ENCODE peak calls at places on chromosomes 7 and 10, in eight cellular contexts. I is stimulated activated CD8-positive, alpha-beta memory T cell treated with anti-CD3 and anti-CD28 coated beads, Interleukin-4, amount 100 ng/mL, for 1 hour; A is activated T-helper 9 cell treated with anti-CD3 and anti-CD28 coated beads, Interleukin-2, amount 50 U/mL, for 16 hours; W is Right ventricle myocardium superior; J is midbrain; D is frontal cortex; Z is stimulated activated CD4-positive, alpha-beta T cell treated with anti-CD3 and anti-CD28 coated beads, Interleukin-1b, Interleukin-23, amount 100 ng/mL, for 24 hours; N is AG04450. O is an unnamed sample.

GRCh38 chr10:49158915-49159314 is 25.1 kb upstream of the FAM170B start:
- DNase-seq in J (no peak), Z (no peak), W (no peak), D (no peak), I (no peak), A (no peak), N (no peak), O (no peak)

GRCh38 chr10:70774810-70775678 is 10.1 kb downstream of the TBATA start:
- DNase-seq in N (no peak), Z (no peak), I (no peak), W (peak), D (no peak), A (no peak), J (no peak), O (no peak)

GRCh38 chr7:140649566-140650205 is 9.1 kb upstream of the DENND2A start:
- DNase-seq in A (no peak), Z (no peak), D (no peak), N (no peak), I (no peak), W (no peak), J (no peak), O (no peak)

GRCh38 chr10:86968994-86969355 is 693 bp downstream of the ADIRF start:
- DNase-seq in D (no peak), Z (no peak), N (no peak), W (no peak), A (no peak), I (no peak), J (no peak), O (no peak)

GRCh38 chr7:128914566-128915151 is 4.2 kb upstream of the KCP start:
- DNase-seq in N (no peak), A (no peak), J (no peak), I (no peak), W (peak), Z (no peak), D (no peak), O (no peak)

GRCh38 chr10:98778277-98778759 is 331.6 kb upstream of the HPS1 start:
- DNase-seq in N (no peak), J (no peak), D (no peak), A (no peak), I (no peak), W (no peak), Z (no peak), O (no peak)

GRCh38 chr7:47788083-47788482 is 160.2 kb downstream of the PKD1L1 start:
- DNase-seq in A (no peak), D (no peak), J (no peak), N (no peak), W (no peak), Z (no peak), I (no peak), O (no peak)

GRCh38 chr7:2405601-2406345 is 2.4 kb downstream of the CHST12 start:
- DNase-seq in D (no peak), N (no peak), Z (no peak), J (no peak), I (no peak), A (peak), W (no peak), O (no peak)

GRCh38 chr10:48444266-48444665 is 137.8 kb downstream of the MAPK8 start:
- DNase-seq in I (no peak), D (peak), W (no peak), A (no peak), Z (no peak), J (peak), N (no peak), O (no peak)

GRCh38 chr10:93438796-93439253 is 43.3 kb downstream of the MYOF start:
- DNase-seq in Z (no peak), N (no peak), I (no peak), D (no peak), J (no peak), A (no peak), W (no peak), O (no peak)

GRCh38 chr7:101121996-101122932 is 4.6 kb upstream of the SERPINE1 start:
- DNase-seq in A (no peak), Z (no peak), N (peak), I (no peak), J (no peak), W (peak), D (no peak), O (peak)

GRCh38 chr7:28678421-28678965 is 266.2 kb downstream of the CREB5 start:
- DNase-seq in D (no peak), N (no peak), W (no peak), A (no peak), I (no peak), J (no peak), Z (no peak), O (no peak)

GRCh38 chr10:78038105-78038504 is 4.4 kb downstream of the RPS24 start:
- DNase-seq in J (no peak), Z (no peak), I (no peak), N (no peak), D (no peak), A (no peak), W (no peak), O (no peak)

GRCh38 chr7:133853706-133854276 is 273.3 kb upstream of the LRGUK start:
- DNase-seq in W (no peak), N (peak), Z (no peak), D (no peak), A (no peak), J (peak), I (no peak), O (peak)

GRCh38 chr7:90383879-90384278 is 19.4 kb upstream of the CLDN12 start:
- DNase-seq in I (no peak), A (no peak), J (no peak), W (no peak), D (no peak), Z (no peak), N (peak), O (no peak)

GRCh38 chr10:36475746-36476145 is 649.7 kb upstream of the ANKRD30A start:
- DNase-seq in Z (no peak), J (no peak), A (no peak), D (no peak), N (no peak), W (no peak), I (no peak), O (no peak)

GRCh38 chr10:7045891-7046599 is 364.8 kb downstream of the SFMBT2 start:
- DNase-seq in W (no peak), A (no peak), J (peak), Z (no peak), N (no peak), D (no peak), I (no peak), O (no peak)